ENCODE peak calls at places on chromosomes 7 and 10, in nine cellular contexts. Y is stimulated activated CD8-positive, alpha-beta memory T cell treated with anti-CD3 and anti-CD28 coated beads, Interleukin-4, amount 100 ng/mL, for 1 hour; G is fibroblast of the aortic adventitia; J is neural crest cell; H is CD8-positive, alpha-beta T cell; D is COLO829; L is naive thymus-derived CD4-positive, alpha-beta T cell; I is fibroblast of pulmonary artery; U is GM10248. X is an unnamed sample.
A peak's percentile ranks its signal among the peaks of the same experiment; 100 is the strongest.

GRCh38 chr10:10938676-10939075 is 79.0 kb upstream of the CELF2 start:
- DNase-seq in J (no peak), Y (no peak), I (no peak), D (no peak), L (no peak), G (no peak), H (no peak), U (no peak), X (no peak)

GRCh38 chr10:131902211-131902610 is 1.4 kb downstream of the PPP2R2D start:
- DNase-seq in H (no peak), L (no peak), I (no peak), Y (no peak), U (no peak), D (no peak), G (no peak), J (no peak), X (no peak)

GRCh38 chr10:119723161-119723560 is 2.7 kb upstream of the INPP5F start:
- DNase-seq in L (no peak), U (no peak), Y (no peak), D (no peak), H (no peak), J (no peak), G (no peak), I (no peak), X (no peak)

GRCh38 chr10:86699991-86700840 is 31.9 kb downstream of the LDB3 start:
- DNase-seq in U (no peak), Y (no peak), L (no peak), J (no peak), G (no peak), H (no peak), D (no peak), I (no peak), X (no peak)

GRCh38 chr7:108497082-108497725 is 28.7 kb downstream of the PNPLA8 start:
- DNase-seq in H (peak; percentile 52), Y (no peak), J (peak; percentile 56), U (peak; percentile 52), L (peak; percentile 29), I (peak; percentile 75), G (peak; percentile 74), D (peak; percentile 80), X (peak; percentile 54)

GRCh38 chr10:93106631-93107072 is 33.0 kb downstream of the CYP26A1 start:
- DNase-seq in J (no peak), I (peak; percentile 26), D (no peak), Y (no peak), U (no peak), G (no peak), L (no peak), H (no peak), X (no peak)

GRCh38 chr7:33040803-33041516 is 21.6 kb downstream of the NT5C3A start:
- DNase-seq in L (peak; percentile 44), Y (peak; percentile 6), J (no peak), I (no peak), G (peak; percentile 61), U (peak; percentile 69), H (peak; percentile 66), D (no peak), X (peak; percentile 93)

GRCh38 chr10:98790817-98791216 is 344.1 kb upstream of the HPS1 start:
- DNase-seq in J (no peak), U (peak; percentile 22), G (no peak), I (peak; percentile 4), Y (no peak), H (no peak), D (peak; percentile 27), L (no peak), X (peak; percentile 27)

GRCh38 chr7:151061241-151062110 is 2.1 kb downstream of the SLC4A2 start:
- DNase-seq in H (no peak), J (no peak), D (no peak), U (no peak), Y (no peak), L (no peak), I (no peak), G (no peak), X (no peak)

GRCh38 chr10:30705086-30705624 is 75.6 kb upstream of the LYZL2 start:
- DNase-seq in U (no peak), J (no peak), Y (no peak), I (no peak), G (no peak), D (no peak), L (no peak), H (peak; percentile 19), X (no peak)

GRCh38 chr7:148058753-148059152 is 531.8 kb upstream of the C7orf33 start:
- DNase-seq in D (no peak), G (no peak), U (no peak), I (no peak), L (no peak), H (no peak), J (no peak), Y (no peak), X (no peak)

GRCh38 chr7:43553999-43554398 is 28.9 kb upstream of the STK17A start:
- DNase-seq in H (no peak), D (no peak), I (peak; percentile 83), G (peak; percentile 68), L (no peak), Y (no peak), J (no peak), U (no peak), X (peak; percentile 76)

GRCh38 chr7:36473454-36474282 is 84.0 kb downstream of the ANLN start:
- DNase-seq in Y (no peak), J (peak; percentile 63), H (peak; percentile 13), G (no peak), D (peak; percentile 43), U (no peak), I (peak; percentile 31), L (peak; percentile 30), X (peak; percentile 79)

GRCh38 chr7:18997477-18998130 is 119.8 kb downstream of the TWIST1 start:
- DNase-seq in G (no peak), H (no peak), L (no peak), I (no peak), D (no peak), J (no peak), U (no peak), Y (no peak), X (no peak)

GRCh38 chr10:69119896-69120295 is 4.1 kb upstream of the VPS26A start:
- DNase-seq in H (no peak), J (no peak), G (no peak), D (no peak), U (no peak), Y (no peak), I (no peak), L (no peak), X (peak; percentile 56)

GRCh38 chr10:101053516-101053915 is 8.3 kb upstream of the KAZALD1 start:
- DNase-seq in Y (no peak), J (no peak), I (no peak), L (no peak), U (no peak), G (peak; percentile 68), D (no peak), H (no peak), X (peak; percentile 13)

GRCh38 chr10:48509061-48509772 is 95.7 kb downstream of the ARHGAP22 start:
- DNase-seq in H (no peak), U (no peak), L (peak; percentile 13), G (no peak), J (no peak), Y (no peak), I (no peak), D (peak; percentile 64), X (no peak)

GRCh38 chr10:77577666-77578229 is 59.9 kb downstream of the KCNMA1 start:
- DNase-seq in G (no peak), U (no peak), D (no peak), J (no peak), Y (no peak), H (no peak), I (no peak), L (no peak), X (no peak)

GRCh38 chr7:108460964-108461363 is 4.7 kb upstream of the NRCAM start:
- DNase-seq in H (no peak), G (no peak), Y (no peak), D (no peak), I (no peak), U (no peak), J (no peak), L (no peak), X (no peak)

GRCh38 chr7:21428642-21428941 is 709 bp downstream of the SP4 start:
- DNase-seq in L (no peak), D (no peak), U (no peak), H (no peak), I (no peak), J (no peak), G (no peak), Y (no peak), X (no peak)

GRCh38 chr10:52331759-52332364 is 17.8 kb downstream of the DKK1 start:
- DNase-seq in J (no peak), U (no peak), H (no peak), D (no peak), L (no peak), I (no peak), G (no peak), Y (no peak), X (no peak)

GRCh38 chr10:11035318-11035920 is 17.7 kb downstream of the CELF2 start:
- DNase-seq in Y (no peak), L (no peak), H (no peak), U (no peak), I (peak; percentile 90), D (peak; percentile 90), J (no peak), G (peak; percentile 83), X (peak; percentile 87)

GRCh38 chr10:114874827-114875541 is 53.4 kb downstream of the FHIP2A start:
- DNase-seq in D (no peak), H (no peak), I (peak; percentile 69), U (peak; percentile 28), L (no peak), G (peak; percentile 60), Y (no peak), J (peak; percentile 44), X (no peak)

GRCh38 chr10:98511861-98512260 is 65.1 kb upstream of the HPS1 start:
- DNase-seq in L (no peak), I (no peak), G (no peak), D (no peak), J (no peak), U (no peak), Y (no peak), H (no peak), X (no peak)

GRCh38 chr7:111587715-111588433 is 25.6 kb upstream of the IMMP2L start:
- DNase-seq in L (no peak), U (no peak), G (peak; percentile 40), H (no peak), D (no peak), J (no peak), Y (no peak), I (peak; percentile 4), X (no peak)

GRCh38 chr10:113983552-113983951 is 60.1 kb upstream of the ADRB1 start:
- DNase-seq in H (no peak), D (no peak), L (no peak), Y (no peak), J (no peak), G (no peak), U (no peak), I (no peak), X (no peak)

X was measured in epithelial cell of esophagus.